ENCODE peak calls at places on chromosomes 2 and 18, in six cellular contexts. W is K562, H is SK-N-SH, S is stomach, A is transverse colon, C is upper lobe of left lung. N is an unnamed sample.
A peak's percentile ranks its signal among the peaks of the same experiment; 100 is the strongest.

GRCh38 chr2:45119855-45120254 is 110.6 kb upstream of the SIX2 start:
- DNase-seq in H (no peak), S (no peak), C (no peak), A (no peak), W (no peak), N (no peak)

GRCh38 chr2:232113821-232114220 is 152.3 kb downstream of the DIS3L2 start:
- DNase-seq in W (no peak), C (no peak), S (no peak), H (no peak), A (no peak), N (no peak)

GRCh38 chr2:31889044-31889443 is 121.8 kb downstream of the MEMO1 start:
- DNase-seq in A (no peak), H (no peak), W (no peak), S (no peak), C (no peak), N (no peak)

GRCh38 chr18:79439201-79440023 is 43.7 kb downstream of the NFATC1 start:
- DNase-seq in W (peak; percentile 40), S (no peak), H (no peak), A (no peak), C (peak; percentile 80), N (no peak)

GRCh38 chr2:203759692-203760365 is 53.4 kb downstream of the CD28 start:
- DNase-seq in S (peak; percentile 56), A (no peak), H (no peak), W (no peak), C (no peak), N (no peak)

GRCh38 chr2:9288681-9289338 is 82.2 kb downstream of the ASAP2 start:
- DNase-seq in C (no peak), S (no peak), H (no peak), A (no peak), W (no peak), N (no peak)

GRCh38 chr2:172252154-172252553 is 149.5 kb upstream of the DLX2 start:
- DNase-seq in S (no peak), H (no peak), A (no peak), W (peak; percentile 23), C (peak; percentile 52), N (no peak)

GRCh38 chr18:25053484-25053883 is 298.5 kb downstream of the ZNF521 start:
- DNase-seq in S (no peak), W (no peak), H (no peak), A (no peak), C (no peak), N (no peak)

GRCh38 chr18:62400916-62401315 is 75.8 kb downstream of the TNFRSF11A start:
- DNase-seq in C (no peak), A (no peak), H (no peak), W (no peak), S (no peak), N (no peak)

GRCh38 chr2:130355181-130355577 is 677 bp upstream of the PTPN18 start:
- DNase-seq in S (no peak), C (no peak), A (peak; percentile 37), H (no peak), W (no peak), N (peak; percentile 70)

GRCh38 chr2:20223345-20224190 is 1.4 kb downstream of the SDC1 start:
- DNase-seq in C (peak; percentile 89), A (no peak), W (no peak), H (peak; percentile 97), S (peak; percentile 54), N (no peak)

GRCh38 chr2:134515137-134515536 is 203.7 kb downstream of the TMEM163 start:
- DNase-seq in A (no peak), H (no peak), C (no peak), W (no peak), S (no peak), N (no peak)

GRCh38 chr2:129936334-129936934 is 43.0 kb upstream of the RAB6C start:
- DNase-seq in C (no peak), W (peak; percentile 73), A (peak; percentile 52), S (peak; percentile 70), H (peak; percentile 53), N (no peak)

GRCh38 chr2:200369886-200370285 is 63.4 kb downstream of the SPATS2L start:
- DNase-seq in A (no peak), S (no peak), C (no peak), H (no peak), W (no peak), N (no peak)

GRCh38 chr2:30252723-30253688 is 21.7 kb downstream of the LBH start:
- DNase-seq in A (peak; percentile 26), C (peak; percentile 80), H (no peak), W (peak; percentile 95), S (peak; percentile 58), N (no peak)

GRCh38 chr18:3584897-3585460 is 135.0 kb downstream of the TGIF1 start:
- DNase-seq in H (no peak), W (peak; percentile 62), A (no peak), S (no peak), C (no peak), N (no peak)

GRCh38 chr18:48486762-48487161 is 52.1 kb upstream of the CTIF start:
- DNase-seq in C (no peak), W (no peak), H (no peak), S (no peak), A (no peak), N (no peak)
- H3K27ac ChIP-seq in C (no peak overlapping the region), W (no peak overlapping the region), H (no peak overlapping the region), S (no peak overlapping the region), A (no peak overlapping the region), N (no peak overlapping the region)

DNA sequence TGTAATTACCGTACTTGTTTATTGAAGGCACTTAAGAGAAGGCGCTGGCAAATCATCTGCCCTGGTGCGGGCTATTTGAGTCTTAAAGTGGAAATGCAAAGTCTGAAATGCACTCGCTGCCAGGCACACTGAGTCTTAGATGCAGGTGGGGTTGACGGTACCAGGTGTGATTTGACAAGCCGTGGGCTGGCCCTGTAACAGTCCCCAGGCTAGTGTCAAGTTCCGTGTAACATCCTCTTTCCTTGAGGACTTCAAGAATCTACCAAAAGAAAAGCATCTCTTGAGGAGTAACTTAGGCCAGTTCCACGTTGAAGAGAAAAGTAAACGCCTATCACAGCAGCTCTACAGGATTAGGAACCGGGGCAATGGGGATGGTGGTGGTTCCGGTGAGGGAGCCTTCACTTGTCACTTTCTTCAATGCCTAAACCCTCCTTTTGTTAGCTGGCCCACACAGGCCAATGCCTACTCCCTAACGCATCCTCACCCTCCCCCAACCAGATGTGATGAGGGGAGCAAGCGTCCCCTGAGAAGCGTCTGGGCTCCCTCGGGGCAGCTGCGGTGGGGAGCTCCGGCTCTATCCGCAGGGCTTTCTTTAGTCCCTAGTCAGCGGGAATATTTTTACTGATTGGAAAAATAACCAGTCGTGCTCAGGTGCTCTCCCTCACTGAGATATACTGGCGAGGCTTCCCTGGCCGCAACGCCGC is 1.5 kb upstream of the UGP2 start:
- DNase-seq in H (peak; percentile 64), A (no peak), C (no peak), W (no peak), S (peak; percentile 28), N (no peak)
- TF ChIP-seq EP300 in H (no peak), A (no peak), C (no peak), W (no peak), S (no peak), N (no peak)

GRCh38 chr2:84965192-84965516 is 5.8 kb upstream of the KCMF1 start:
- DNase-seq in A (no peak), H (no peak), W (no peak), S (no peak), C (no peak), N (peak; percentile 8)

GRCh38 chr2:84964406-84965191 is 6.4 kb upstream of the KCMF1 start:
- DNase-seq in W (no peak), S (no peak), H (no peak), A (no peak), C (no peak), N (peak; percentile 29)

GRCh38 chr2:84962917-84963316 is 8.0 kb upstream of the KCMF1 start:
- DNase-seq in A (no peak), H (no peak), S (no peak), W (no peak), C (no peak), N (peak; percentile 7)

GRCh38 chr2:84963323-84963691 is 7.7 kb upstream of the KCMF1 start:
- DNase-seq in S (no peak), C (no peak), H (no peak), W (no peak), A (no peak), N (no peak)

DNA sequence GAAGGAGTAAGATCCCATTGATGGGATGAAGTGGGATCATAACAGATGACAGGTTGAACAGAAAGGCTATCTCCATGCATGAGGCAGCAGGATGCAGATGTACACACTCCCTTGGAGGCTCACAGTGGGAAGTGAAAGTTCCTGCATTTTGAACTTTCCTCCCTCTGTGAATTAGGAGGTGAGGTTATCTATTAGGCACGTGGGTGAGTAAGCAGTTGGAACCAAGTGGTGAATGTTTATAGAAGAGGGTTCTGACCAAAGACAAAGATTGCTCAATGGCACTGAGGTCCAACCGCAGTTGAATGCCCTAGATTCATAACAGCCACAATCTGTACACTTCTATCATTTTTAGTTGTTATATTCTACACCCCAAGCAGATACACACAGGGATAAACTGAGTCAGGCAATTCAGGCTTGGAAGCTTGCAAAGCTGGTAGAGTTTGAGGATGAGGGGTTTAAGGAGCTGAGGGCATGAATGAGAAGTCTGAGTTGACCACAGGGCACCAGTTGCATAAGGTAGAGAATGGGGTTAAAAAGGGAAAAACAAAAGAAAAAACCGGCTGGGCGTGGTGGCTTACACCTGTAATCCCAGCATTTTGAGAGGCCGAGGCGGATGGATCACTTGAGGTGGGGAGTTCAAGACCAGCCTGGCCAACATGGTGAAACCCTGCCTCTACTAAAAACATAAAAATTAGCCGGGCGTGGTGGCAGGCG is 7.1 kb upstream of the KCMF1 start:
- DNase-seq in S (no peak), A (no peak), W (no peak), C (no peak), H (no peak), N (peak; percentile 27)
- TF ChIP-seq POLR2AphosphoS5 in S (peak; percentile 31), A (no peak), W (no peak), C (no peak), H (no peak), N (no peak)

DNA sequence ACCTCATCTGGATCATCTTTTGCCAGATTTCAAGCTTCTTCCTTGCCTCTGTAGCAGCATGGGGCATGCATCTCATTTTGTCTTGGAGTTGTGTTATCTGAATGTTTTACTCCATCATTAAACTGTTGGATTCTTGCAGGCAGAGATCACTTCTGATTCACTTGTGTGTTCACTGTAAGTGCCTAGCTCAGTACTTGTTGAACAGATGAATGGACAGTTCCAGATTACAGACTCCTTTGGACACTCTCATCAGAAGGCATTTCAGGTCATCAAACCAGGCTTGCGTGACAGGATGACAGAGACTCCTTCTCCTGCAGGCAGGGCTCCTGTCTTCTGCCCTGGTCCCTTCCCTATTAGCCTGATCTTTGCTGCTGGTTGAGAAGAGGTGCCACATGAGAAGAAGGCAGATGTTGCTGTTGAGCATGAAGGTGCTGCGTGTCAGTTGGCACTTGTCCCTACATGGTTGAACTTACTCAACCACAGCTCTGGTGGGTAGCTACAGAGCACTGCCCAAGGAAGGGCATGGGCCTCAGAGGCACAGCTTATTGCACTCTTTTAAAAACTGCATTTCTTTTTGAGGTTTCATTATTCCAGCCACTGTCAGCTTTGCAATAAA is 58.9 kb downstream of the INPP4A start:
- DNase-seq in A (no peak), W (no peak), S (no peak), H (no peak), C (no peak), N (peak; percentile 43)
- H3K27ac ChIP-seq in A (peak overlapping the region; percentile 72), W (no peak overlapping the region), S (peak overlapping the region; percentile 77), H (no peak overlapping the region), C (peak overlapping the region; percentile 86), N (peak overlapping the region; percentile 66)

GRCh38 chr2:98464772-98465310 is 20.2 kb downstream of the INPP4A start:
- DNase-seq in H (no peak), S (no peak), C (no peak), A (peak; percentile 52), W (peak; percentile 35), N (peak; percentile 61)
- TF ChIP-seq EP300 in H (no peak), S (no peak), C (no peak), A (no peak), W (no peak), N (no peak)

GRCh38 chr2:176813526-176814179 is 398.9 kb upstream of the HNRNPA3 start:
- DNase-seq in S (no peak), A (no peak), H (no peak), W (no peak), C (no peak), N (no peak)
- TF ChIP-seq POLR2AphosphoS5 in S (no peak), A (no peak), H (no peak), W (no peak), C (no peak), N (no peak)